ENCODE peak calls at places on chromosomes 3 and 15, in six cellular contexts. S is K562, F is A549, D is HepG2, U is NB4, H is GM12878. Z is an unnamed sample.

GRCh38 chr3:15673536-15673935 is 72.0 kb downstream of the BTD start:
- DNase-seq in D (no peak), H (no peak), U (no peak), S (no peak), F (no peak), Z (no peak)

GRCh38 chr15:48766196-48766595 is 44.7 kb downstream of the CEP152 start:
- DNase-seq in H (no peak), U (no peak), F (no peak), S (no peak), D (no peak), Z (no peak)

GRCh38 chr3:181265750-181266333 is 276.3 kb upstream of the DNAJC19 start:
- DNase-seq in U (peak; percentile 11), H (no peak), D (no peak), S (no peak), F (no peak), Z (peak; percentile 6)

GRCh38 chr3:31275038-31275562 is 257.6 kb upstream of the STT3B start:
- DNase-seq in F (peak; percentile 41), U (no peak), D (peak; percentile 81), H (no peak), S (no peak), Z (peak; percentile 56)

GRCh38 chr15:81021321-81021720 is 20.6 kb downstream of the TLNRD1 start:
- DNase-seq in H (no peak), F (no peak), S (no peak), D (no peak), U (no peak), Z (no peak)

GRCh38 chr15:71083349-71083748 is 31.9 kb upstream of the THSD4 start:
- DNase-seq in F (no peak), D (no peak), S (no peak), H (no peak), U (no peak), Z (peak; percentile 42)

GRCh38 chr15:66153549-66154415 is 99.8 kb downstream of the MEGF11 start:
- DNase-seq in S (no peak), D (no peak), F (no peak), U (no peak), H (peak; percentile 57), Z (no peak)

GRCh38 chr3:135134717-135135116 is 339.7 kb downstream of the EPHB1 start:
- DNase-seq in U (no peak), D (no peak), S (no peak), F (no peak), H (no peak), Z (no peak)

GRCh38 chr3:140170612-140171011 is 235.6 kb downstream of the CLSTN2 start:
- DNase-seq in U (no peak), H (peak; percentile 97), S (no peak), F (no peak), D (no peak), Z (no peak)

GRCh38 chr15:95922431-95922830 is 408.1 kb upstream of the NR2F2 start:
- DNase-seq in H (peak; percentile 26), F (no peak), S (peak; percentile 17), D (peak; percentile 13), U (peak; percentile 58), Z (no peak)

GRCh38 chr15:73273181-73274002 is 95.4 kb downstream of the HCN4 start:
- DNase-seq in U (peak; percentile 64), F (peak; percentile 69), S (peak; percentile 59), H (no peak), D (peak; percentile 42), Z (peak; percentile 58)

GRCh38 chr3:8984512-8984911 is 21.2 kb upstream of the RAD18 start:
- DNase-seq in U (no peak), H (no peak), F (no peak), S (no peak), D (no peak), Z (no peak)

GRCh38 chr15:65806387-65806786 is 14.3 kb upstream of the DENND4A start:
- DNase-seq in F (no peak), S (no peak), U (no peak), D (no peak), H (no peak), Z (no peak)

GRCh38 chr3:30342319-30343060 is 263.9 kb upstream of the TGFBR2 start:
- DNase-seq in F (peak; percentile 49), D (peak; percentile 87), S (no peak), H (no peak), U (no peak), Z (peak; percentile 94)

GRCh38 chr3:173938159-173938558 is 540.6 kb downstream of the NLGN1 start:
- DNase-seq in H (no peak), U (no peak), F (no peak), D (peak; percentile 3), S (no peak), Z (peak; percentile 77)

GRCh38 chr3:49415931-49416601 is 3.8 kb downstream of the TCTA start:
- DNase-seq in D (no peak), U (peak; percentile 92), H (peak; percentile 57), F (no peak), S (no peak), Z (no peak)

GRCh38 chr3:21750291-21750690 is 719 bp downstream of the ZNF385D start:
- DNase-seq in H (no peak), U (no peak), S (no peak), D (no peak), F (no peak), Z (no peak)

GRCh38 chr3:49607796-49608195 is 53.5 kb downstream of the BSN start:
- DNase-seq in U (no peak), S (no peak), F (no peak), H (no peak), D (no peak), Z (no peak)

GRCh38 chr3:69085543-69086132 is 901 bp downstream of the ARL6IP5 start:
- DNase-seq in H (no peak), S (peak; percentile 15), D (no peak), F (no peak), U (peak; percentile 45), Z (no peak)

GRCh38 chr15:40008061-40008460 is 30.9 kb downstream of the SRP14 start:
- DNase-seq in U (no peak), H (no peak), D (no peak), F (no peak), S (no peak), Z (no peak)

GRCh38 chr3:52153389-52154096 is 680 bp downstream of the POC1A start:
- DNase-seq in S (peak; percentile 46), H (no peak), F (peak; percentile 25), U (peak; percentile 54), D (peak; percentile 48), Z (no peak)

GRCh38 chr3:142285057-142285666 is 59.8 kb upstream of the GK5 start:
- DNase-seq in H (no peak), S (peak; percentile 71), F (no peak), U (no peak), D (no peak), Z (no peak)

GRCh38 chr15:88344786-88345185 is 88.2 kb upstream of the NTRK3 start:
- DNase-seq in H (no peak), U (no peak), S (no peak), F (no peak), D (no peak), Z (no peak)

GRCh38 chr3:132726341-132726823 is 4.2 kb upstream of the NPHP3 start:
- DNase-seq in S (peak; percentile 28), D (peak; percentile 39), U (peak; percentile 64), H (no peak), F (peak; percentile 7), Z (peak; percentile 68)

GRCh38 chr3:2992534-2992933 is 117.6 kb downstream of the IL5RA start:
- DNase-seq in S (no peak), U (no peak), H (no peak), D (no peak), F (no peak), Z (no peak)

GRCh38 chr3:64681827-64682226 is 6.0 kb downstream of the ADAMTS9 start:
- DNase-seq in F (no peak), U (no peak), H (no peak), S (no peak), D (no peak), Z (no peak)

GRCh38 chr15:41042851-41043250 is 73.2 kb downstream of the INO80 start:
- DNase-seq in F (no peak), H (no peak), S (no peak), D (no peak), U (no peak), Z (no peak)

GRCh38 chr3:196968233-196969000 is at the start of gene PIGZ:
- DNase-seq in S (peak; percentile 79), U (peak; percentile 77), H (no peak), F (no peak), D (no peak), Z (peak; percentile 25)

GRCh38 chr15:39431371-39431770 is 149.5 kb upstream of the THBS1 start:
- DNase-seq in F (no peak), U (no peak), D (no peak), H (no peak), S (no peak), Z (no peak)

GRCh38 chr3:99319961-99320360 is 318.4 kb upstream of the COL8A1 start:
- DNase-seq in D (no peak), S (no peak), F (no peak), H (no peak), U (no peak), Z (peak; percentile 87)

GRCh38 chr3:116586285-116586944 is 123.2 kb upstream of the TUSC7 start:
- DNase-seq in U (no peak), D (no peak), H (no peak), S (no peak), F (no peak), Z (no peak)

GRCh38 chr3:147411777-147412176 is 2.6 kb downstream of the ZIC1 start:
- DNase-seq in D (no peak), H (no peak), U (no peak), F (no peak), S (no peak), Z (no peak)
- H3K4me3 ChIP-seq in D (no peak overlapping the region), H (no peak overlapping the region), U (no peak overlapping the region), F (no peak overlapping the region), S (no peak overlapping the region), Z (no peak overlapping the region)

GRCh38 chr15:99443768-99444446 is 121.9 kb upstream of the MEF2A start:
- DNase-seq in D (no peak), U (no peak), H (no peak), S (no peak), F (no peak), Z (no peak)
- TF ChIP-seq MYC in D (no peak), U (no peak), H (no peak), S (no peak), F (no peak), Z (no peak)

GRCh38 chr3:5026046-5026362 is 46.8 kb downstream of the BHLHE40 start:
- DNase-seq in D (no peak), S (no peak), F (no peak), H (no peak), U (no peak), Z (no peak)
- H3K4me3 ChIP-seq in D (no peak overlapping the region), S (no peak overlapping the region), F (peak overlapping the region; percentile 27), H (no peak overlapping the region), U (no peak overlapping the region), Z (no peak overlapping the region)

DNA sequence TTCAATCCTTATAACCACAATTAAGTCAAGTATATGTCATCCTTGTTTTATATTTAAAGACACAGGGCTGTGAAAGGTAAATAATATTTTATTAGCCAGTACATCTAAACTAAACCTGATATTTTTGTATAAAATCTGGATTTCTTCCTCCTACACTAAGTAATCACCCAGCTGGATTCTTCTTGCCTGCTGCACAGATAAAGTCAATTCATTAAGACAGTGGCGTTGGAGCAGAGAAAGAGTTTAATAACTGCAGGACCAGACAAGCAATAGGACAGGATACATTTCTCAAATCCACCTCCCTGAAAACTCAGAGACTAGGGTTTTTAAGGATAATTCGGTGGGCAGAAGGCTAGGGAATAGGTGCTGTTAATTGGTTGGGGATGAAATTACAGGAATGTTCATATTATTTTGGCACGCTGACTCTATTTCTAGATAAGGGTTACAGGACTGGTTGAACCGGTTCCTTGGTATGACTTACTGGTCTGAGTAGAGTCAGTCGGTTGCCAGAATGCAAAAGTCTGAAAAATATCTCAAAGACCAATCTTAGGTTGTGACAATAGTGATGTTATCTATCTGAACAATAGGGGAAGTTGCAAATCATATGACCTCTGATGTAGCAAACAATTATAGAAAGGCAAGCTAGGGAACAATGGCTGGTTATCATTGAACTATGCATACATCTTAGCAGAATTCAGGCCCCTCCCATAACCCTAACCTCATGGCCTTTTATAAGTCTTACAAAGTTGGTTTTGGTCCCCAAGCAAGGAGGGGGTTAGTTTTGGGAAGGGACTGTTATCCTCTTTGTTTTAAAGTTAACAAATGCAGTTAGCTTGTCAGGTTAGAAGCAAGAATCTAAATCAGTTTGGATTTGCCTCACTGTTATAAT is 244.8 kb downstream of the ALCAM start:
- DNase-seq in U (no peak), F (no peak), S (no peak), D (no peak), H (no peak), Z (no peak)
- TF ChIP-seq MYC in U (no peak), F (no peak), S (no peak), D (no peak), H (no peak), Z (no peak)

Z was measured in endothelial cell of umbilical vein.